ENCODE peak calls at places on chromosome 17, in six cellular contexts. Z, S, T, U, V and H are unnamed samples.

GRCh38 chr17:77212081-77212832 is 71.5 kb downstream of the SEC14L1 start:
- DNase-seq in T (no peak), V (no peak), U (no peak), Z (peak), S (no peak), H (peak)

GRCh38 chr17:16178836-16179235 is 36.5 kb downstream of the NCOR1 start:
- DNase-seq in V (no peak), U (no peak), T (no peak), Z (no peak), S (peak), H (no peak)

GRCh38 chr17:28788100-28788499 is 44.3 kb downstream of the TRAF4 start:
- DNase-seq in V (no peak), S (no peak), Z (no peak), U (no peak), T (no peak), H (no peak)

GRCh38 chr17:68255151-68255550 is 7.3 kb downstream of the AMZ2 start:
- DNase-seq in S (no peak), T (no peak), V (no peak), Z (no peak), U (no peak), H (no peak)

GRCh38 chr17:83079340-83079747 is at the start of gene METRNL:
- DNase-seq in Z (peak), S (peak), V (no peak), T (peak), U (peak), H (no peak)

GRCh38 chr17:41705271-41705991 is 6.7 kb upstream of the GAST start:
- DNase-seq in Z (no peak), U (peak), T (no peak), S (no peak), V (no peak), H (no peak)

GRCh38 chr17:44398692-44399691 is 9.5 kb upstream of the ITGA2B start:
- DNase-seq in Z (no peak), V (no peak), S (no peak), U (no peak), T (no peak), H (peak)

GRCh38 chr17:70187383-70187782 is 18.1 kb downstream of the KCNJ2 start:
- DNase-seq in V (no peak), S (peak), T (no peak), U (peak), Z (no peak), H (no peak)

GRCh38 chr17:42394838-42395237 is 6.6 kb upstream of the STAT3 start:
- DNase-seq in U (no peak), T (no peak), Z (no peak), V (no peak), S (no peak), H (peak)

GRCh38 chr17:77322534-77323412 is 182.0 kb downstream of the SEC14L1 start:
- DNase-seq in Z (peak), V (peak), T (no peak), S (peak), U (peak), H (peak)

GRCh38 chr17:8453326-8453725 is 17.6 kb downstream of the NDEL1 start:
- DNase-seq in T (no peak), U (no peak), Z (no peak), S (no peak), V (no peak), H (no peak)

GRCh38 chr17:70736375-70736957 is 567.1 kb downstream of the KCNJ2 start:
- DNase-seq in U (no peak), T (no peak), Z (no peak), V (no peak), S (no peak), H (no peak)

GRCh38 chr17:8892338-8892690 is 24.8 kb upstream of the PIK3R6 start:
- DNase-seq in U (no peak), S (no peak), T (no peak), V (no peak), Z (no peak), H (no peak)

GRCh38 chr17:75561927-75562603 is 25.5 kb upstream of the MYO15B start:
- DNase-seq in U (peak), S (no peak), T (no peak), V (no peak), Z (no peak), H (no peak)

GRCh38 chr17:42669705-42670198 is 7.0 kb downstream of the PLEKHH3 start:
- DNase-seq in V (no peak), S (no peak), Z (no peak), U (no peak), T (no peak), H (no peak)

GRCh38 chr17:77286641-77287431 is 146.1 kb downstream of the SEC14L1 start:
- DNase-seq in S (peak), V (no peak), Z (peak), T (no peak), U (peak), H (no peak)

GRCh38 chr17:61700252-61700651 is 109.2 kb upstream of the NACA2 start:
- DNase-seq in U (no peak), V (no peak), T (no peak), S (no peak), Z (no peak), H (no peak)

GRCh38 chr17:12256380-12256995 is 235.8 kb downstream of the MAP2K4 start:
- DNase-seq in U (peak), T (no peak), Z (no peak), S (peak), V (no peak), H (no peak)

GRCh38 chr17:44749076-44750020 is 9.4 kb upstream of the ADAM11 start:
- DNase-seq in U (no peak), S (no peak), Z (no peak), T (no peak), V (no peak), H (no peak)

GRCh38 chr17:4901648-4902344 is 1.1 kb downstream of the CHRNE start:
- DNase-seq in T (no peak), V (no peak), U (no peak), Z (peak), S (no peak), H (peak)

GRCh38 chr17:55717432-55717831 is 5.2 kb downstream of the TMEM100 start:
- DNase-seq in T (no peak), V (no peak), S (no peak), Z (no peak), U (no peak), H (no peak)

GRCh38 chr17:14299261-14300093 is 1.4 kb upstream of the HS3ST3B1 start:
- DNase-seq in V (no peak), U (peak), S (no peak), T (peak), Z (peak), H (peak)

GRCh38 chr17:42406602-42407288 is 16.3 kb downstream of the CAVIN1 start:
- DNase-seq in V (no peak), S (no peak), Z (no peak), U (no peak), T (no peak), H (no peak)

GRCh38 chr17:49995055-49995738 is at the start of gene DLX3:
- DNase-seq in Z (peak), U (peak), T (peak), V (peak), S (peak), H (no peak)

GRCh38 chr17:55444471-55445441 is 23.1 kb upstream of the MMD start:
- DNase-seq in V (no peak), T (no peak), U (no peak), Z (no peak), S (no peak), H (no peak)

GRCh38 chr17:43784628-43785101 is 4.4 kb downstream of the CFAP97D1 start:
- DNase-seq in Z (no peak), T (no peak), S (peak), V (no peak), U (peak), H (no peak)

GRCh38 chr17:50793007-50793406 is 25.7 kb upstream of the ANKRD40CL start:
- DNase-seq in U (no peak), V (no peak), T (no peak), S (no peak), Z (no peak), H (no peak)

GRCh38 chr17:32769846-32770245 is 107.1 kb downstream of the MYO1D start:
- DNase-seq in Z (no peak), U (no peak), S (peak), T (no peak), V (no peak), H (no peak)

GRCh38 chr17:56810286-56810781 is 23.4 kb downstream of the C17orf67 start:
- DNase-seq in T (no peak), S (no peak), Z (no peak), V (no peak), U (no peak), H (no peak)

GRCh38 chr17:41478240-41478639 is 2.7 kb downstream of the KRT35 start:
- DNase-seq in V (no peak), U (no peak), S (no peak), Z (no peak), T (no peak), H (no peak)

GRCh38 chr17:46949291-46950174 is 26.6 kb downstream of the GOSR2 start:
- DNase-seq in S (peak), U (no peak), V (no peak), Z (no peak), T (no peak), H (no peak)

GRCh38 chr17:43578699-43579569 is 32.8 kb upstream of the ETV4 start:
- DNase-seq in T (peak), U (peak), V (no peak), Z (no peak), S (peak), H (no peak)

DNA sequence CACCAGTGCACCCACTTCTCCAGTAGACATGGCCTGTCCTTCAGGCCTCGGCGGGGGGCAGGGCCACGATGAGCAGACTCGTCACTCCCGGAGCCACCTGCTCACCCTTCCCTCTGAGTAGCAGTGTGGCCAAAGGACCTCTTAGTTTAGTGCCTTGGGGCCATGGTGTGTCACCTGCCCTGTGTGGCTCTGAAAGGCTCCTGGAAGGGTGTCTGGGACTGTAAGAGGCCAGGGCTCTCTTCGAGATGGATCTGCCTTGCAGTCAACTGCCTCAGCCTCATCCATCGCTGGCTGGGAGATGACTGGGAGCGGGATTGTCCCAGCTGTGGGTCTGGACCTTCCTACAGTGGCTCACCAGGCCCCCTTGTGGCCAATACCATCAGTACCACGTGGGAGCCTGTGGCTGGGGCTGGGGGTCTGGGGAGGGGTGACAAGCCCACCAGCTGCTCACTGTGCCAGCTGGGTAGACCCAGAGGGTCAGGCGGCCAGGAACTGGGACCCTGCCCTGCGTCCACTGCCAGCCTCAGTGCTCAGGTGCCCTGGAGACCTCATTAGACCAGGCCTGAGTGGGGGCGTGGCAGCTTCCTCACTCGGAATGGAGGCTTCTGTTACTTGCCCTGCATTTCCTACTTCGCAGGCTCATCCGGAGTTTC is 133.4 kb downstream of the OR1D5 start:
- DNase-seq in S (peak), T (peak), U (no peak), V (no peak), Z (peak), H (no peak)
- TF ChIP-seq CTCF in S (peak), T (peak), U (peak), V (no peak), Z (peak), H (peak)

DNA sequence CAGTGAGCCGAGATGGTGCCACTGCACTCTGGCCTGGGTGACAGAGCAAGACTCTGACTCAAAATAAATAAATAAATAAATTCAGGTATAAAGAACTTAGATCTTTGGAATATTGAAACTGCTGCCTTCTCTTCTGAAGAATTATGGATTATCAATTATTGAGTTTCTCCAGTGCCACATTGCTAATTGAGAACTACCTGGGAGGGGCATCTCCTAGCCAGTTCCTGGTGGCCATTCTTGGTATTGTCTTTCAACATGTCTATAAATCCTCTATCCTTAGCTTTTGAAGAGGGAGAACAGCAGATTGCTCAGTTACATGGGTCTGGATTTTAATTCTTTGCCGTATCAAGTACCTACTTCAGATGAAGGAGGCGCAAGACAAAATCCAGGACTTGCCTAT is 29.2 kb downstream of the CALCOCO2 start:
- DNase-seq in T (no peak), U (no peak), Z (no peak), S (no peak), V (no peak), H (no peak)
- TF ChIP-seq CTCF in T (peak), U (peak), Z (no peak), S (peak), V (no peak), H (peak)

DNA sequence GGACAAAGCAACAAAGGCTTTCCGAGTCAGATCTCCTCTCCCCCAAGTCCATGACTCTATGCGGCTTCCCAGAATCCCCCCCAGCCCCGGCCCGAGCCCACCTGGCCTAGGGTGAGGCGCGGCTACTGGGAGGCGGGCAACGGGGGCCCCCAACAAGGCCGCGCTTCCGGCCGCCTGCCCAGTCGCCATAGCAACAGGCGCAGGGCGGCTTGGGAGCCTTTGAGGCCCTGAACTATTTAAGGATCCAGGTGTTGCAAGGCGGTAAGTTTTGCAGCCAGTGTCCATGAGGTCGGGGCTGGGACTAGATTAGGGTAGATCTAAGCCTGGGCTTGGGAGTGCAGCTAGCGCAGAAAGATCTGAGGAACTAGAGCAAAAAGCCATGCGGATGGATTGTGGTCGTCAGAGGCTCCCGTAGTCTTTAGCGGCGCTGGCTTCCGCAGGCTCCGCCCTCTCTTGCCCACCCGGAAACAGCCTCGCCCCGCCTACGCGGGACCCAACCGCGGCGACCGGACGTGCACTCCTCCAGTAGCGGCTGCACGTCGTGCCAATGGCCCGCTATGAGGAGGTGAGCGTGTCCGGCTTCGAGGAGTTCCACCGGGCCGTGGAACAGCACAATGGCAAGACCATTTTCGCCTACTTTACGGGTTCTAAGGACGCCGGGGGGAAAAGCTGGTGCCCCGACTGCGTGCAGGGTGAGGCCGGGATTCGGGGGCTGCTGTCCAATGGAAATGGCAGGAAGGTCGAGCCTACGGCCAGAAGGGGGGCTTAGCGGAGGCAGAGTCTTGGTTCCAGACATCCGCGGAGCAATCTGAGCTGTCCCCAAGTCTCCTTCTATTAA is at the start of the genes KIAA0753 and TXNDC17:
- DNase-seq in T (peak), V (peak), U (peak), Z (peak), S (peak), H (peak)
- TF ChIP-seq CTCF in T (no peak), V (no peak), U (no peak), Z (no peak), S (no peak), H (no peak)

DNA sequence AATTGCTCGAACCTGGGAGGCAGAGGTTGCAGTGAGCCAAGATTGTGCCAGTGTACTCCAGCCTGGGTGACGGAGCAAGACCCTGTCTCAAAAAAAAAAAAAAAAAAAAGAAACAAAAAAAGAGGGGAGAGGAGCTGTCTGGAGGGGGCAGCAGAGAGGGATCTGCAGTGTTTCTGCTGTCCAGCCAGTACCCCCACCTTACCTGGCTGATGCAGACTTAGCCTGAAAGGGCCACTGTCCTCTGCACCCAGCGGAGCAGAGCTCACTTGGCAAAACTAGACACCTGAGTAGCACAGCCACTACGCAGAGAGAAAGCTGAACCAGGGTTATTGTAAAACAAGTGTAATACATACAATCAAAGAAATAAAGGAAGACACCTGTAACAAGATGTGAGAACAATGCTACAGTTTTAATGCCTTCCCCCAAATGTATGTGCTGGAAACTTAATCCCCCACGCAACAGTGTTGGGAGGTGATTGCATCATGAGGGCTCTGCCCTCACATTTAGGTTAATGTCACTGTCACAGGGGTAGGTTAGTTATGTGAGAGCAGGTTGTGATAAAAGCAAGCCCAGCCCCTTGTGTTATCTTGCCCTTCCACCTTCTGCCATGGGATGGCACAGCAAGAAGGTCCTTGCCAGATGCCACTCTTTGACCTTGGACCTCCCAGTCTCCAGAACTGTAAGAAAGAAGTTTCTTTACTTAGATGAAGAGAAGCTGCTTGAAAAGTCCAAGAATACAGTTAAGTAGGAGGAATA is 211.2 kb downstream of the RPTOR start:
- DNase-seq in Z (no peak), S (no peak), T (no peak), V (no peak), U (no peak), H (no peak)
- TF ChIP-seq CTCF in Z (no peak), S (no peak), T (peak), V (no peak), U (peak), H (peak)

GRCh38 chr17:59859444-59860025 is 33.2 kb downstream of the TUBD1 start:
- DNase-seq in Z (no peak), T (no peak), U (peak), V (no peak), S (peak), H (no peak)
- TF ChIP-seq CTCF in Z (peak), T (peak), U (peak), V (peak), S (peak), H (peak)

GRCh38 chr17:67042104-67042899 is 2.1 kb upstream of the CACNG1 start:
- DNase-seq in S (no peak), T (no peak), Z (no peak), U (no peak), V (no peak), H (no peak)

GRCh38 chr17:67040652-67041051 is 3.7 kb upstream of the CACNG1 start:
- DNase-seq in V (no peak), U (no peak), T (no peak), S (no peak), Z (no peak), H (no peak)

GRCh38 chr17:67043283-67043682 is 1.1 kb upstream of the CACNG1 start:
- DNase-seq in Z (no peak), V (no peak), T (no peak), U (no peak), S (no peak), H (no peak)

GRCh38 chr17:67035131-67036083 is 8.9 kb upstream of the CACNG1 start:
- DNase-seq in S (no peak), V (no peak), Z (no peak), U (no peak), T (no peak), H (no peak)

GRCh38 chr17:67038861-67039365 is 5.4 kb upstream of the CACNG1 start:
- DNase-seq in U (no peak), Z (no peak), S (no peak), V (no peak), T (no peak), H (no peak)
- TF ChIP-seq CTCF in U (no peak), Z (no peak), S (no peak), V (no peak), T (no peak), H (no peak)

GRCh38 chr17:31015639-31016038 is 44.8 kb downstream of the RNF135 start:
- DNase-seq in S (peak), U (no peak), Z (no peak), V (no peak), T (no peak), H (no peak)
- TF ChIP-seq CTCF in S (peak), U (no peak), Z (no peak), V (no peak), T (no peak), H (no peak)

DNA sequence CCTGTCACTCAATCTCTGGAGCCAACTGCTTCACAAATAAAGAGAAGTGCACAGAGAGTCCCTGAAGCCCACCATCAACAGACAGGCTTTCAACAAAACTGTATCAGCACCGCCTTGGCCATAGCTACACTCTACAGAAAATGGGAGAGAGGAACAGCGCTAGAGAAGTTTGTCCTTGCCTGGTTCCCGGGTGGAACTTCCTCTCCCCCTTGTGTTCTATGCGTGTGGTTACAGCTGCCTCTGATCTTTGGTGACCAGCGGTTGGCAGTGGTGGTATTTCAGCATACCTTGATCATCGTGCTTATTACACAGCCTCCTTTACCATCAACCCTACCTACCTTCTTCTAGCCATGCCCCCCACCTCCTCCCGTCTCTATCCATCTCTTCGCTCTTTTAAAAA is 91.4 kb upstream of the CCL2 start:
- DNase-seq in T (no peak), U (peak), Z (no peak), S (no peak), V (no peak), H (no peak)
- TF ChIP-seq CTCF in T (peak), U (peak), Z (no peak), S (peak), V (no peak), H (peak)